ENCODE peak calls at places on chromosomes 3 and 15, in nine cellular contexts. One of them, this sample, is unnamed.

GRCh38 chr15:78685925-78686324 is 44.9 kb upstream of the CHRNB4 start:
- DNase-seq in Right ventricle myocardium superior: no peak
- DNase-seq in MCF 10A: no peak
- DNase-seq in neuronal stem cell: no peak
- DNase-seq in A549: no peak
- DNase-seq in activated naive CD4-positive, alpha-beta T cell: no peak
- DNase-seq in T-helper 22 cell: no peak
- DNase-seq in RPMI7951: no peak
- DNase-seq in neural progenitor cell: no peak
- DNase-seq in this sample: no peak

GRCh38 chr3:182397164-182397563 is 396.1 kb upstream of the ATP11B start:
- DNase-seq in Right ventricle myocardium superior: no peak
- DNase-seq in activated naive CD4-positive, alpha-beta T cell: no peak
- DNase-seq in MCF 10A: no peak
- DNase-seq in neural progenitor cell: no peak
- DNase-seq in neuronal stem cell: no peak
- DNase-seq in RPMI7951: no peak
- DNase-seq in T-helper 22 cell: no peak
- DNase-seq in A549: no peak
- DNase-seq in this sample: no peak

GRCh38 chr3:181056276-181056675 is 66.7 kb upstream of the DNAJC19 start:
- DNase-seq in activated naive CD4-positive, alpha-beta T cell: no peak
- DNase-seq in RPMI7951: no peak
- DNase-seq in T-helper 22 cell: no peak
- DNase-seq in neuronal stem cell: no peak
- DNase-seq in A549: no peak
- DNase-seq in neural progenitor cell: no peak
- DNase-seq in MCF 10A: no peak
- DNase-seq in Right ventricle myocardium superior: no peak
- DNase-seq in this sample: no peak

GRCh38 chr3:125212509-125213372 is at the start of gene SLC12A8:
- DNase-seq in Right ventricle myocardium superior: no peak
- DNase-seq in MCF 10A: peak
- DNase-seq in T-helper 22 cell: no peak
- DNase-seq in neuronal stem cell: no peak
- DNase-seq in activated naive CD4-positive, alpha-beta T cell: no peak
- DNase-seq in RPMI7951: no peak
- DNase-seq in neural progenitor cell: peak
- DNase-seq in A549: no peak
- DNase-seq in this sample: no peak

GRCh38 chr15:88622605-88622975 is 1.4 kb downstream of the AEN start:
- DNase-seq in Right ventricle myocardium superior: no peak
- DNase-seq in T-helper 22 cell: no peak
- DNase-seq in A549: no peak
- DNase-seq in RPMI7951: no peak
- DNase-seq in MCF 10A: no peak
- DNase-seq in neuronal stem cell: no peak
- DNase-seq in activated naive CD4-positive, alpha-beta T cell: no peak
- DNase-seq in neural progenitor cell: no peak
- DNase-seq in this sample: no peak

GRCh38 chr3:38347421-38348200 is 1.0 kb downstream of the XYLB start:
- DNase-seq in Right ventricle myocardium superior: no peak
- DNase-seq in neuronal stem cell: no peak
- DNase-seq in activated naive CD4-positive, alpha-beta T cell: no peak
- DNase-seq in MCF 10A: no peak
- DNase-seq in A549: no peak
- DNase-seq in T-helper 22 cell: no peak
- DNase-seq in neural progenitor cell: no peak
- DNase-seq in RPMI7951: no peak
- DNase-seq in this sample: no peak

GRCh38 chr3:158625881-158626280 is 18.4 kb upstream of the GFM1 start:
- DNase-seq in neuronal stem cell: no peak
- DNase-seq in A549: no peak
- DNase-seq in neural progenitor cell: no peak
- DNase-seq in MCF 10A: no peak
- DNase-seq in Right ventricle myocardium superior: no peak
- DNase-seq in activated naive CD4-positive, alpha-beta T cell: no peak
- DNase-seq in RPMI7951: no peak
- DNase-seq in T-helper 22 cell: no peak
- DNase-seq in this sample: no peak

GRCh38 chr3:71446734-71447133 is 136.8 kb downstream of the FOXP1 start:
- DNase-seq in Right ventricle myocardium superior: no peak
- DNase-seq in neuronal stem cell: no peak
- DNase-seq in T-helper 22 cell: no peak
- DNase-seq in neural progenitor cell: no peak
- DNase-seq in activated naive CD4-positive, alpha-beta T cell: no peak
- DNase-seq in MCF 10A: no peak
- DNase-seq in A549: no peak
- DNase-seq in RPMI7951: no peak
- DNase-seq in this sample: no peak

GRCh38 chr3:108488631-108489030 is 21.8 kb downstream of the MYH15 start:
- DNase-seq in RPMI7951: peak
- DNase-seq in neuronal stem cell: no peak
- DNase-seq in Right ventricle myocardium superior: no peak
- DNase-seq in A549: no peak
- DNase-seq in T-helper 22 cell: no peak
- DNase-seq in activated naive CD4-positive, alpha-beta T cell: no peak
- DNase-seq in neural progenitor cell: no peak
- DNase-seq in MCF 10A: no peak
- DNase-seq in this sample: no peak

GRCh38 chr3:127784865-127785710 is 37.2 kb downstream of the MGLL start:
- DNase-seq in activated naive CD4-positive, alpha-beta T cell: no peak
- DNase-seq in neural progenitor cell: no peak
- DNase-seq in Right ventricle myocardium superior: no peak
- DNase-seq in T-helper 22 cell: no peak
- DNase-seq in RPMI7951: no peak
- DNase-seq in MCF 10A: no peak
- DNase-seq in A549: no peak
- DNase-seq in neuronal stem cell: no peak
- DNase-seq in this sample: peak

GRCh38 chr3:111895079-111895478 is 36.0 kb downstream of the PHLDB2 start:
- DNase-seq in MCF 10A: peak
- DNase-seq in T-helper 22 cell: no peak
- DNase-seq in activated naive CD4-positive, alpha-beta T cell: no peak
- DNase-seq in neural progenitor cell: peak
- DNase-seq in A549: peak
- DNase-seq in neuronal stem cell: no peak
- DNase-seq in Right ventricle myocardium superior: no peak
- DNase-seq in RPMI7951: peak
- DNase-seq in this sample: no peak

GRCh38 chr15:50113187-50113505 is 5.9 kb downstream of the ATP8B4 start:
- DNase-seq in neural progenitor cell: no peak
- DNase-seq in Right ventricle myocardium superior: no peak
- DNase-seq in neuronal stem cell: no peak
- DNase-seq in MCF 10A: no peak
- DNase-seq in RPMI7951: no peak
- DNase-seq in A549: no peak
- DNase-seq in activated naive CD4-positive, alpha-beta T cell: no peak
- DNase-seq in T-helper 22 cell: no peak
- DNase-seq in this sample: no peak

GRCh38 chr15:78726870-78727551 is 84.3 kb downstream of the ADAMTS7 start:
- DNase-seq in neuronal stem cell: no peak
- DNase-seq in T-helper 22 cell: no peak
- DNase-seq in MCF 10A: peak
- DNase-seq in neural progenitor cell: peak
- DNase-seq in activated naive CD4-positive, alpha-beta T cell: no peak
- DNase-seq in RPMI7951: peak
- DNase-seq in Right ventricle myocardium superior: no peak
- DNase-seq in A549: peak
- DNase-seq in this sample: no peak

This sample was measured in spleen.